ENCODE peak calls at places on chromosome 14, in eight cellular contexts. K is NCI-H69; B is AG09319; N is T-helper 9 cell; P is NCI-H510A treated with DMSO at 0.1 percent for 48 hours; J is stimulated activated CD4-positive, alpha-beta T cell treated with anti-CD3 and anti-CD28 coated beads, Interleukin-4, amount 100 ng/mL, for 48 hours; U is body of pancreas; V is left ventricle myocardium superior. A is an unnamed sample.

GRCh38 chr14:37650356-37651037 is 55.1 kb downstream of the TTC6 start:
- DNase-seq in J (no peak), P (peak), U (no peak), K (peak), N (no peak), B (no peak), V (no peak), A (no peak)

GRCh38 chr14:88386395-88386794 is 938 bp downstream of the SPATA7 start:
- DNase-seq in K (no peak), U (no peak), N (no peak), P (no peak), J (no peak), B (no peak), V (no peak), A (no peak)

GRCh38 chr14:104794641-104795467 is 694 bp downstream of the AKT1 start:
- DNase-seq in P (no peak), K (peak), B (no peak), U (peak), V (peak), N (no peak), J (no peak), A (no peak)

GRCh38 chr14:90732142-90732541 is 84.1 kb downstream of the TTC7B start:
- DNase-seq in V (no peak), K (no peak), J (no peak), N (no peak), U (no peak), P (no peak), B (no peak), A (no peak)

GRCh38 chr14:97299661-97300060 is 502.5 kb downstream of the VRK1 start:
- DNase-seq in N (peak), V (no peak), U (no peak), J (no peak), K (peak), B (no peak), P (no peak), A (no peak)

GRCh38 chr14:78154827-78155226 is 15.3 kb upstream of the NRXN3 start:
- DNase-seq in U (no peak), B (no peak), J (no peak), P (no peak), K (peak), V (no peak), N (no peak), A (no peak)

GRCh38 chr14:103073367-103073875 is 10.6 kb upstream of the LBHD2 start:
- DNase-seq in P (no peak), K (no peak), U (no peak), N (no peak), J (no peak), B (no peak), V (no peak), A (no peak)

GRCh38 chr14:61433822-61434221 is 112.4 kb downstream of the PRKCH start:
- DNase-seq in B (no peak), J (no peak), P (no peak), V (no peak), U (no peak), K (no peak), N (no peak), A (no peak)

GRCh38 chr14:101780887-101781239 is 19.4 kb downstream of the PPP2R5C start:
- DNase-seq in J (no peak), U (no peak), B (no peak), N (no peak), V (no peak), P (no peak), K (peak), A (no peak)

GRCh38 chr14:38197761-38198345 is 9.9 kb upstream of the SSTR1 start:
- DNase-seq in P (no peak), B (no peak), J (no peak), U (no peak), N (no peak), K (peak), V (no peak), A (no peak)

GRCh38 chr14:37088816-37089215 is 83.6 kb downstream of the SLC25A21 start:
- DNase-seq in P (no peak), U (no peak), N (no peak), B (no peak), J (no peak), V (no peak), K (no peak), A (no peak)

GRCh38 chr14:37598085-37598972 is 2.9 kb downstream of the TTC6 start:
- DNase-seq in P (no peak), J (no peak), B (no peak), K (peak), U (no peak), N (no peak), V (no peak), A (no peak)

GRCh38 chr14:69500736-69501135 is 16.2 kb downstream of the PLEKHD1 start:
- DNase-seq in P (no peak), K (peak), B (no peak), N (no peak), J (no peak), V (no peak), U (no peak), A (no peak)

GRCh38 chr14:99122521-99123125 is 149.4 kb downstream of the BCL11B start:
- DNase-seq in U (no peak), N (no peak), B (no peak), J (no peak), P (no peak), V (no peak), K (no peak), A (no peak)

GRCh38 chr14:63473194-63473788 is 69.9 kb downstream of the PPP2R5E start:
- DNase-seq in N (no peak), K (no peak), P (no peak), B (no peak), U (no peak), V (no peak), J (no peak), A (no peak)

GRCh38 chr14:76203086-76204001 is 51.6 kb downstream of the GPATCH2L start:
- DNase-seq in N (no peak), B (peak), P (no peak), U (no peak), J (no peak), V (no peak), K (no peak), A (no peak)

GRCh38 chr14:50560929-50561280 is 960 bp downstream of the ATL1 start:
- DNase-seq in V (peak), P (peak), J (peak), K (peak), U (peak), N (peak), B (no peak), A (no peak)

GRCh38 chr14:89356927-89357326 is 60.1 kb downstream of the FOXN3 start:
- DNase-seq in B (no peak), P (no peak), V (no peak), J (no peak), U (no peak), N (no peak), K (no peak), A (no peak)

GRCh38 chr14:22977684-22978486 is 4.5 kb downstream of the AJUBA start:
- DNase-seq in B (no peak), N (no peak), P (no peak), J (no peak), U (peak), K (no peak), V (peak), A (no peak)

GRCh38 chr14:39181026-39181692 is 6.1 kb downstream of the PNN start:
- DNase-seq in B (no peak), K (no peak), P (no peak), U (no peak), J (no peak), N (no peak), V (no peak), A (no peak)

A was measured in LNCaP clone FGC.